ENCODE peak calls at places on chromosomes 12 and 14, in six cellular contexts. A, J, U, Q, I and O are unnamed samples.

GRCh38 chr12:132881853-132882252 is 5.6 kb downstream of the CHFR start:
- DNase-seq in A (peak), J (no peak), U (no peak), Q (peak), I (no peak), O (no peak)

GRCh38 chr14:26775765-26776577 is 178.1 kb upstream of the NOVA1 start:
- DNase-seq in A (peak), J (peak), U (no peak), Q (no peak), I (no peak), O (peak)

GRCh38 chr12:75917704-75918103 is 113.9 kb downstream of the PHLDA1 start:
- DNase-seq in A (no peak), J (no peak), U (no peak), Q (no peak), I (no peak), O (no peak)

GRCh38 chr14:49766839-49767238 is 1.1 kb upstream of the KLHDC2 start:
- DNase-seq in A (no peak), J (peak), U (no peak), Q (no peak), I (no peak), O (no peak)

GRCh38 chr14:92952497-92953298 is 29.7 kb downstream of the CHGA start:
- DNase-seq in A (no peak), J (no peak), U (no peak), Q (no peak), I (peak), O (no peak)

GRCh38 chr12:52280319-52280795 is 5.9 kb downstream of the KRT86 start:
- DNase-seq in A (peak), J (peak), U (no peak), Q (peak), I (peak), O (peak)

GRCh38 chr12:6554168-6554989 is 1.5 kb downstream of the IFFO1 start:
- DNase-seq in A (peak), J (peak), U (no peak), Q (no peak), I (peak), O (peak)

GRCh38 chr12:6201199-6201608 is 1.0 kb downstream of the CD9 start:
- DNase-seq in A (no peak), J (peak), U (no peak), Q (no peak), I (no peak), O (no peak)

GRCh38 chr12:94817695-94818075 is 167.3 kb upstream of the TMCC3 start:
- DNase-seq in A (no peak), J (no peak), U (no peak), Q (no peak), I (no peak), O (no peak)

GRCh38 chr14:96978525-96979272 is 181.5 kb downstream of the VRK1 start:
- DNase-seq in A (no peak), J (no peak), U (no peak), Q (no peak), I (no peak), O (no peak)

GRCh38 chr12:62772556-62772955 is 162.4 kb downstream of the PPM1H start:
- DNase-seq in A (no peak), J (peak), U (no peak), Q (no peak), I (no peak), O (peak)

GRCh38 chr14:57865066-57865449 is 834 bp downstream of the SLC35F4 start:
- DNase-seq in A (no peak), J (no peak), U (no peak), Q (no peak), I (no peak), O (no peak)

GRCh38 chr14:104397956-104398355 is 181.6 kb upstream of the C14orf180 start:
- DNase-seq in A (no peak), J (no peak), U (no peak), Q (no peak), I (no peak), O (peak)

GRCh38 chr14:48973136-48973535 is 613.0 kb downstream of the RPS29 start:
- DNase-seq in A (peak), J (no peak), U (no peak), Q (no peak), I (no peak), O (no peak)

GRCh38 chr12:106378788-106379187 is 21.2 kb downstream of the POLR3B start:
- DNase-seq in A (no peak), J (no peak), U (no peak), Q (no peak), I (no peak), O (no peak)

GRCh38 chr12:55829967-55830600 is 697 bp upstream of the DNAJC14 start:
- DNase-seq in A (no peak), J (peak), U (no peak), Q (no peak), I (no peak), O (no peak)

GRCh38 chr12:66740257-66740656 is 61.4 kb upstream of the GRIP1 start:
- DNase-seq in A (no peak), J (no peak), U (no peak), Q (no peak), I (no peak), O (peak)

GRCh38 chr12:113131556-113131955 is 4.0 kb downstream of the RASAL1 start:
- DNase-seq in A (no peak), J (no peak), U (no peak), Q (no peak), I (no peak), O (no peak)

GRCh38 chr12:12379831-12380730 is 23.2 kb downstream of the BORCS5 start:
- DNase-seq in A (no peak), J (no peak), U (no peak), Q (no peak), I (no peak), O (peak)

GRCh38 chr14:72383869-72384268 is 451.6 kb downstream of the RGS6 start:
- DNase-seq in A (no peak), J (no peak), U (no peak), Q (no peak), I (no peak), O (no peak)
- H3K4me3 ChIP-seq in A (no peak), J (no peak), U (no peak), Q (no peak), I (no peak), O (no peak)

DNA sequence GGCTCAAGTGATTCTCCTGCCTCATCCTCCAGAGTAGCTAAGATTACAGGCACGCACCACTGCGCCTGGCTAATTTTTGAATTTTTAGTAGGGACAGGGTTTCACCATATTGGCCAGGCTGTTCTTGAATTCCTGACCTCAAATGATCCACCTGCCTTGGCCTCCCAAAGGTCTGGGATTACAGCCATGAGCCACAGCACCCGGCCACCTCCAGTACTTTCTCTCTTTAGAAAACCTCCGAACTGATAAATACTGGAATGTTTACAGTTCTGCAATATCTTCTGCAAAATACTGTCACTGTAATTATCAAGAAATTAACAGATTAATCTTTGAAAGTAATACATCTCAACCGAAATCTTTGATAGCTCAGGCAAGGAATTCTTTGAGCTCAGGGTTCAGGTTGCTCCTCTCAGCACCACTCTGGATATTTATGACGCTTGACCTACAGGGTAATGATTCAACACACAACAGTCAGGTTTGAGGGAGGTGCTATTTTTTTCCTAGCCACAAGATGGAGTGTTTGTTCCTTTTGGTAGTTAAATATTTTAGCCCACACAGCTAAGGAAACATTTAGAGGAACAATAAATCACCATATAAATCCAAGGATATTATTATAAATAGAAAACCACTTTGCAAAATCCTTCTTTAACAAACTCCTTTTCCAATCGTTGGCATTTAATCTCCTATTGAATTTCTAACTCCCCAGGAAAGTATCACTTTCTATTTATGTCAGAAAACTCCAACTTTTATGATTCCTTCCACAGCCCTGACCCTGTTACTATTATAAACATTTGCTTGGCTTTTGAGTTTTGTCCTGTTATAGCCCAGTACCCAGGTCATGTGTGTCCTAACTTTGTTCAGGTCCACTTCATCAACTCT is 48.6 kb upstream of the GTF2A1 start:
- DNase-seq in A (peak), J (peak), U (no peak), Q (peak), I (no peak), O (peak)
- TF ChIP-seq CTCF in A (peak), J (peak), U (peak), Q (peak), I (peak), O (peak)

GRCh38 chr14:31877333-31877798 is 199.7 kb upstream of the ARHGAP5 start:
- DNase-seq in A (peak), J (no peak), U (no peak), Q (no peak), I (no peak), O (peak)
- H3K4me3 ChIP-seq in A (peak), J (no peak), U (peak), Q (no peak), I (peak), O (no peak)

GRCh38 chr12:102659200-102659911 is 179.0 kb upstream of the IGF1 start:
- DNase-seq in A (no peak), J (peak), U (no peak), Q (no peak), I (no peak), O (no peak)
- TF ChIP-seq CTCF in A (no peak), J (no peak), U (peak), Q (peak), I (no peak), O (no peak)